ENCODE peak calls at places on chromosomes 4 and X, in four cellular contexts. J is skeletal muscle cell; M is NCI-H524; A is activated CD4-positive, alpha-beta T cell treated with anti-CD3 and anti-CD28 coated beads for 24 hours. N is an unnamed sample.

GRCh38 chrX:81411517-81411916 is 209.6 kb downstream of the SH3BGRL start:
- DNase-seq in J (no peak), M (no peak), A (no peak), N (no peak)

GRCh38 chr4:95531141-95531540 is 17.6 kb downstream of the UNC5C start:
- DNase-seq in J (no peak), M (no peak), A (no peak), N (no peak)

GRCh38 chrX:96924581-96924980 is 40.9 kb downstream of the RPA4 start:
- DNase-seq in J (no peak), M (no peak), A (no peak), N (no peak)

GRCh38 chr4:47640911-47641310 is 155.8 kb downstream of the ATP10D start:
- DNase-seq in J (no peak), M (no peak), A (no peak), N (no peak)

GRCh38 chr4:21768349-21769310 is 179.9 kb downstream of the KCNIP4 start:
- DNase-seq in J (no peak), M (peak), A (no peak), N (no peak)

GRCh38 chr4:48315728-48316630 is 25.4 kb upstream of the SLAIN2 start:
- DNase-seq in J (no peak), M (no peak), A (peak), N (no peak)

GRCh38 chrX:109966246-109966645 is 36.7 kb upstream of the TMEM164 start:
- DNase-seq in J (peak), M (no peak), A (no peak), N (no peak)

GRCh38 chr4:7101692-7102515 is 34.0 kb upstream of the GRPEL1 start:
- DNase-seq in J (no peak), M (peak), A (peak), N (peak)

GRCh38 chrX:153441981-153442380 is 3.9 kb downstream of the TREX2 start:
- DNase-seq in J (no peak), M (no peak), A (no peak), N (no peak)

GRCh38 chrX:110678591-110678990 is 117.0 kb downstream of the CHRDL1 start:
- DNase-seq in J (no peak), M (no peak), A (no peak), N (no peak)

GRCh38 chrX:24014388-24015018 is 12.5 kb downstream of the KLHL15 start:
- DNase-seq in J (no peak), M (no peak), A (no peak), N (no peak)

GRCh38 chrX:154030266-154030665 is 10.6 kb upstream of the IRAK1 start:
- DNase-seq in J (no peak), M (no peak), A (no peak), N (no peak)

GRCh38 chr4:146246381-146246780 is 32.0 kb downstream of the REELD1 start:
- DNase-seq in J (no peak), M (no peak), A (no peak), N (no peak)

GRCh38 chr4:38674206-38675144 is 10.5 kb downstream of the KLF3 start:
- DNase-seq in J (no peak), M (no peak), A (no peak), N (no peak)

GRCh38 chrX:15790766-15791380 is 589 bp downstream of the ZRSR2 start:
- DNase-seq in J (no peak), M (no peak), A (no peak), N (no peak)

GRCh38 chr4:22668301-22668700 is 24.4 kb upstream of the GBA3 start:
- DNase-seq in J (peak), M (no peak), A (no peak), N (no peak)

N was measured in stimulated activated effector memory CD8-positive, alpha-beta T cell treated with anti-CD3 and anti-CD28 coated beads, Interleukin-12 subunit alpha, Interleukin-12 subunit beta, amount 100 ng/mL, for 72 hours.